ENCODE peak calls at places on chromosomes 13 and 19, in four cellular contexts. One of them, this sample, is unnamed.

GRCh38 chr19:2962018-2962670 is 15.2 kb upstream of the TLE6 start:
- DNase-seq in AML-193: peak; percentile 72
- DNase-seq in MCF 10A: peak; percentile 72
- DNase-seq in Ammon's horn: peak; percentile 79
- DNase-seq in this sample: peak; percentile 72

GRCh38 chr13:24222756-24223155 is 62.2 kb downstream of the SPATA13 start:
- DNase-seq in AML-193: no peak
- DNase-seq in Ammon's horn: no peak
- DNase-seq in MCF 10A: no peak
- DNase-seq in this sample: no peak

GRCh38 chr19:41746593-41747227 is 8.6 kb upstream of the CEACAM6 start:
- DNase-seq in AML-193: peak; percentile 80
- DNase-seq in MCF 10A: peak; percentile 66
- DNase-seq in Ammon's horn: peak; percentile 55
- DNase-seq in this sample: peak; percentile 79

GRCh38 chr19:39810424-39810823 is 23.5 kb downstream of the DYRK1B start:
- DNase-seq in MCF 10A: no peak
- DNase-seq in AML-193: no peak
- DNase-seq in Ammon's horn: no peak
- DNase-seq in this sample: no peak

GRCh38 chr13:24511019-24511823 is 1.4 kb downstream of the PARP4 start:
- DNase-seq in AML-193: peak; percentile 79
- DNase-seq in Ammon's horn: peak; percentile 26
- DNase-seq in MCF 10A: peak; percentile 92
- DNase-seq in this sample: peak; percentile 70

GRCh38 chr19:32928806-32929205 is 43.0 kb downstream of the CEP89 start:
- DNase-seq in Ammon's horn: no peak
- DNase-seq in MCF 10A: no peak
- DNase-seq in AML-193: no peak
- DNase-seq in this sample: no peak

GRCh38 chr13:50030315-50030714 is 15.1 kb downstream of the KCNRG start:
- DNase-seq in MCF 10A: peak; percentile 24
- DNase-seq in AML-193: no peak
- DNase-seq in Ammon's horn: no peak
- DNase-seq in this sample: peak; percentile 16

GRCh38 chr13:49058761-49059160 is 83.0 kb downstream of the FNDC3A start:
- DNase-seq in MCF 10A: no peak
- DNase-seq in Ammon's horn: no peak
- DNase-seq in AML-193: no peak
- DNase-seq in this sample: no peak

GRCh38 chr13:39269411-39269810 is 231.2 kb downstream of the NHLRC3 start:
- DNase-seq in MCF 10A: no peak
- DNase-seq in Ammon's horn: no peak
- DNase-seq in AML-193: no peak
- DNase-seq in this sample: no peak

GRCh38 chr13:25882732-25883357 is 169.0 kb downstream of the SHISA2 start:
- DNase-seq in AML-193: no peak
- DNase-seq in Ammon's horn: no peak
- DNase-seq in MCF 10A: no peak
- DNase-seq in this sample: no peak

GRCh38 chr19:56973713-56974553 is 133.4 kb upstream of the PEG3 start:
- DNase-seq in Ammon's horn: peak; percentile 32
- DNase-seq in MCF 10A: no peak
- DNase-seq in AML-193: no peak
- DNase-seq in this sample: no peak

GRCh38 chr13:95641291-95641811 is 3.2 kb downstream of the DZIP1 start:
- DNase-seq in AML-193: no peak
- DNase-seq in MCF 10A: no peak
- DNase-seq in Ammon's horn: peak; percentile 43
- DNase-seq in this sample: no peak

GRCh38 chr19:17757125-17757524 is 5.8 kb downstream of the FCHO1 start:
- DNase-seq in Ammon's horn: peak; percentile 95
- DNase-seq in MCF 10A: peak; percentile 80
- DNase-seq in AML-193: no peak
- DNase-seq in this sample: no peak